ENCODE peak calls at places on chromosomes 1 and 21, in ten cellular contexts. One of them, this sample, is unnamed. For H3K27me3, the result is how much of the 10 kb centered on the place peaks cover.

GRCh38 chr1:64471218-64471719 is 1.3 kb downstream of the CACHD1 start:
- DNase-seq in K562: no peak
- DNase-seq in neural progenitor cell: peak
- DNase-seq in hepatocyte: peak
- DNase-seq in GM23338: peak
- DNase-seq in lung: peak
- DNase-seq in ovary: peak
- DNase-seq in HCT116: no peak
- DNase-seq in stomach: peak
- DNase-seq in colonic mucosa: peak
- DNase-seq in this sample: peak

GRCh38 chr1:83704350-83704749 is 294.6 kb downstream of the TTLL7 start:
- DNase-seq in K562: no peak
- DNase-seq in neural progenitor cell: peak
- DNase-seq in hepatocyte: no peak
- DNase-seq in GM23338: peak
- DNase-seq in lung: no peak
- DNase-seq in ovary: no peak
- DNase-seq in HCT116: no peak
- DNase-seq in stomach: no peak
- DNase-seq in colonic mucosa: no peak
- DNase-seq in this sample: no peak

GRCh38 chr1:6287431-6287886 is 26.6 kb upstream of the GPR153 start:
- DNase-seq in K562: no peak
- DNase-seq in neural progenitor cell: no peak
- DNase-seq in hepatocyte: peak
- DNase-seq in GM23338: no peak
- DNase-seq in lung: peak
- DNase-seq in ovary: peak
- DNase-seq in HCT116: no peak
- DNase-seq in stomach: no peak
- DNase-seq in colonic mucosa: no peak
- DNase-seq in this sample: peak

GRCh38 chr1:27618341-27619067 is 14.6 kb upstream of the AHDC1 start:
- DNase-seq in K562: no peak
- DNase-seq in neural progenitor cell: no peak
- DNase-seq in hepatocyte: no peak
- DNase-seq in GM23338: no peak
- DNase-seq in lung: no peak
- DNase-seq in ovary: no peak
- DNase-seq in HCT116: no peak
- DNase-seq in stomach: no peak
- DNase-seq in colonic mucosa: no peak
- DNase-seq in this sample: no peak

GRCh38 chr1:108780937-108781574 is 34.6 kb downstream of the STXBP3 start:
- DNase-seq in K562: peak
- DNase-seq in neural progenitor cell: no peak
- DNase-seq in hepatocyte: no peak
- DNase-seq in GM23338: peak
- DNase-seq in lung: no peak
- DNase-seq in ovary: no peak
- DNase-seq in HCT116: no peak
- DNase-seq in stomach: no peak
- DNase-seq in colonic mucosa: no peak
- DNase-seq in this sample: no peak

GRCh38 chr21:45017376-45017960 is 56.9 kb upstream of the ADARB1 start:
- DNase-seq in K562: no peak
- DNase-seq in neural progenitor cell: no peak
- DNase-seq in hepatocyte: no peak
- DNase-seq in GM23338: no peak
- DNase-seq in lung: no peak
- DNase-seq in ovary: no peak
- DNase-seq in HCT116: no peak
- DNase-seq in stomach: no peak
- DNase-seq in colonic mucosa: no peak
- DNase-seq in this sample: no peak

GRCh38 chr1:64654519-64655341 is 90.1 kb upstream of the RAVER2 start:
- DNase-seq in K562: no peak
- DNase-seq in neural progenitor cell: no peak
- DNase-seq in hepatocyte: no peak
- DNase-seq in GM23338: no peak
- DNase-seq in lung: no peak
- DNase-seq in ovary: no peak
- DNase-seq in HCT116: no peak
- DNase-seq in stomach: no peak
- DNase-seq in colonic mucosa: no peak
- DNase-seq in this sample: no peak

GRCh38 chr1:207897188-207897587 is 13.7 kb downstream of the CD34 start:
- DNase-seq in K562: no peak
- DNase-seq in neural progenitor cell: peak
- DNase-seq in hepatocyte: no peak
- DNase-seq in GM23338: peak
- DNase-seq in lung: no peak
- DNase-seq in ovary: no peak
- DNase-seq in HCT116: no peak
- DNase-seq in stomach: no peak
- DNase-seq in colonic mucosa: no peak
- DNase-seq in this sample: no peak

GRCh38 chr1:234309598-234310459 is 63.4 kb upstream of the COA6 start:
- DNase-seq in K562: peak
- DNase-seq in neural progenitor cell: peak
- DNase-seq in hepatocyte: peak
- DNase-seq in GM23338: peak
- DNase-seq in lung: peak
- DNase-seq in ovary: no peak
- DNase-seq in HCT116: peak
- DNase-seq in stomach: peak
- DNase-seq in colonic mucosa: peak
- DNase-seq in this sample: peak

GRCh38 chr1:31415658-31416057 is 2.6 kb downstream of the SERINC2 start:
- DNase-seq in K562: no peak
- DNase-seq in neural progenitor cell: no peak
- DNase-seq in hepatocyte: no peak
- DNase-seq in GM23338: no peak
- DNase-seq in lung: no peak
- DNase-seq in ovary: no peak
- DNase-seq in HCT116: no peak
- DNase-seq in stomach: no peak
- DNase-seq in colonic mucosa: no peak
- DNase-seq in this sample: no peak

GRCh38 chr1:15022069-15022468 is 131.5 kb upstream of the TMEM51 start:
- DNase-seq in K562: no peak
- DNase-seq in neural progenitor cell: no peak
- DNase-seq in hepatocyte: no peak
- DNase-seq in GM23338: no peak
- DNase-seq in lung: no peak
- DNase-seq in ovary: no peak
- DNase-seq in HCT116: no peak
- DNase-seq in stomach: no peak
- DNase-seq in colonic mucosa: peak
- DNase-seq in this sample: no peak
- H3K27me3 ChIP-seq in K562: under half
- H3K27me3 ChIP-seq in neural progenitor cell: under half
- H3K27me3 ChIP-seq in hepatocyte: under half
- H3K27me3 ChIP-seq in GM23338: under half
- H3K27me3 ChIP-seq in lung: under half
- H3K27me3 ChIP-seq in ovary: under half
- H3K27me3 ChIP-seq in HCT116: under half
- H3K27me3 ChIP-seq in stomach: under half
- H3K27me3 ChIP-seq in colonic mucosa: under half
- H3K27me3 ChIP-seq in this sample: under half

DNA sequence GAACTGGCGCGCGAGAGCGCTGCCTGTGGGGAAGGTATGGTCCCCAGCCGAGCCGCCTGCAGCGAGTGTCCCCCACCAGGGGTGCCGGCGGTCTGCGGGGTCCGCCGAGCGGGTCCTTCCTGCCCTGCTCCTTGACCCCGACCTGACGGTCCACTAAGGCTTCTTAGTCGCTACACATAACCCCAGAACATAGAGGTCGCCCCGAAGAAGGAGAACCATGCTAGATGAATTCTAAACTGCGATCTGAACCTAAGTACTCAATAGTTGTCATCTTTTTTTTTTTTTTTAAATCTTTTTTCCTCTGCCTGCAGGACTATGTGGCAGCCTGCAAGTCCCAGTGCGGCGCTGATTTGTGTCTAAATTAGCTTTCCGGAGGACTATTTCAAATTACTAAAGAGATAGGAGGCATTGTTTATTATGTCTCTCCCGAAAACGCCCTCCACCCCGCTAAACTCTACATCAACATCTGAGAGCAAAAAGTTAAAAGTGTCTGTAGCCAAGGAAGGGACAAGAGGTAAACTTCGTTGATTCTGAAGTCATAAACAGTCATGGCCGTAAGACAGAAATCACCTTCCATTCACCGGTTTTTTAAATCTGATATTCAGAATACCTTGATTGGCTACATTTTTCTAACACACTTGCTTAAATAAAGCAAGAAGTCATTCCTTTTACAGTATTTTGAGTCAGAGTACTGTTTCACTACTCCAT is 476 bp downstream of the AXDND1 start:
- DNase-seq in K562: no peak
- DNase-seq in neural progenitor cell: peak
- DNase-seq in hepatocyte: peak
- DNase-seq in GM23338: peak
- DNase-seq in lung: no peak
- DNase-seq in ovary: no peak
- DNase-seq in HCT116: no peak
- DNase-seq in stomach: no peak
- DNase-seq in colonic mucosa: no peak
- DNase-seq in this sample: no peak
- TF ChIP-seq CTCF in K562: peak
- TF ChIP-seq CTCF in neural progenitor cell: no peak
- TF ChIP-seq CTCF in hepatocyte: no peak
- TF ChIP-seq CTCF in GM23338: no peak
- TF ChIP-seq CTCF in lung: no peak
- TF ChIP-seq CTCF in ovary: no peak
- TF ChIP-seq CTCF in HCT116: no peak
- TF ChIP-seq CTCF in stomach: no peak
- TF ChIP-seq CTCF in colonic mucosa: no peak
- TF ChIP-seq CTCF in this sample: no peak

DNA sequence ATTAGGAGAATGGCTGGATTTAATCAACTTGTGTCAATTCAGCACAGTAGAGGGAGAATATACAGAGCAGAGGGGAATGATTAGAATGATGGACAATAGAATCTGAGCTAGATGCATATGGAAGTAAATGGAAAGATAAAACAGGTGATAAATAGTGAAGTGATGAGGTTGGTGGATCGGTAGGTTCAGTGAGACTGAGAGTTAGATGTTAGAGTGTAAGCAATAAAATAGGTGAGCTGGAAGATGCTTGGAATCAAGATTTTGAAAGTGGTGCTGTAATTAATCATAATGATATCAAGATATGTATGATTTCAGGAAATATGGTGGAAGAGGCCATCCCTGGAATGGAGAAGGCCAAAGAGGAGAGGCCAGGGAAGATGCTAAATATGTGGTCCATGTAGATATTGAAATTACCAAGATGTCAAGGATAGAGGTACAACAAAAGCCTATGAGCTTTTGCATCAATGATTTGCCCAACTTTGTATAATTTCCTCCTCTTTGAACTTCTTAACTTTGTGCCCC is 9.2 kb downstream of the PTGS2 start:
- DNase-seq in K562: no peak
- DNase-seq in neural progenitor cell: no peak
- DNase-seq in hepatocyte: no peak
- DNase-seq in GM23338: no peak
- DNase-seq in lung: no peak
- DNase-seq in ovary: no peak
- DNase-seq in HCT116: no peak
- DNase-seq in stomach: no peak
- DNase-seq in colonic mucosa: no peak
- DNase-seq in this sample: no peak
- H3K27ac ChIP-seq in K562: no peak
- H3K27ac ChIP-seq in neural progenitor cell: no peak
- H3K27ac ChIP-seq in hepatocyte: no peak
- H3K27ac ChIP-seq in GM23338: no peak
- H3K27ac ChIP-seq in lung: no peak
- H3K27ac ChIP-seq in ovary: no peak
- H3K27ac ChIP-seq in HCT116: no peak
- H3K27ac ChIP-seq in stomach: no peak
- H3K27ac ChIP-seq in colonic mucosa: no peak
- H3K27ac ChIP-seq in this sample: no peak

GRCh38 chr1:226804907-226805759 is 65.3 kb upstream of the PSEN2 start:
- DNase-seq in K562: peak
- DNase-seq in neural progenitor cell: no peak
- DNase-seq in hepatocyte: no peak
- DNase-seq in GM23338: no peak
- DNase-seq in lung: no peak
- DNase-seq in ovary: no peak
- DNase-seq in HCT116: no peak
- DNase-seq in stomach: no peak
- DNase-seq in colonic mucosa: no peak
- DNase-seq in this sample: no peak

GRCh38 chr1:226797151-226797550 is 58.1 kb upstream of the ITPKB start:
- DNase-seq in K562: no peak
- DNase-seq in neural progenitor cell: no peak
- DNase-seq in hepatocyte: no peak
- DNase-seq in GM23338: no peak
- DNase-seq in lung: no peak
- DNase-seq in ovary: no peak
- DNase-seq in HCT116: no peak
- DNase-seq in stomach: no peak
- DNase-seq in colonic mucosa: no peak
- DNase-seq in this sample: no peak

GRCh38 chr1:226798427-226799411 is 59.6 kb upstream of the ITPKB start:
- DNase-seq in K562: peak
- DNase-seq in neural progenitor cell: no peak
- DNase-seq in hepatocyte: no peak
- DNase-seq in GM23338: no peak
- DNase-seq in lung: no peak
- DNase-seq in ovary: no peak
- DNase-seq in HCT116: no peak
- DNase-seq in stomach: peak
- DNase-seq in colonic mucosa: no peak
- DNase-seq in this sample: no peak

GRCh38 chr1:226799634-226800281 is 60.7 kb upstream of the ITPKB start:
- DNase-seq in K562: no peak
- DNase-seq in neural progenitor cell: no peak
- DNase-seq in hepatocyte: peak
- DNase-seq in GM23338: no peak
- DNase-seq in lung: no peak
- DNase-seq in ovary: no peak
- DNase-seq in HCT116: no peak
- DNase-seq in stomach: no peak
- DNase-seq in colonic mucosa: no peak
- DNase-seq in this sample: no peak

DNA sequence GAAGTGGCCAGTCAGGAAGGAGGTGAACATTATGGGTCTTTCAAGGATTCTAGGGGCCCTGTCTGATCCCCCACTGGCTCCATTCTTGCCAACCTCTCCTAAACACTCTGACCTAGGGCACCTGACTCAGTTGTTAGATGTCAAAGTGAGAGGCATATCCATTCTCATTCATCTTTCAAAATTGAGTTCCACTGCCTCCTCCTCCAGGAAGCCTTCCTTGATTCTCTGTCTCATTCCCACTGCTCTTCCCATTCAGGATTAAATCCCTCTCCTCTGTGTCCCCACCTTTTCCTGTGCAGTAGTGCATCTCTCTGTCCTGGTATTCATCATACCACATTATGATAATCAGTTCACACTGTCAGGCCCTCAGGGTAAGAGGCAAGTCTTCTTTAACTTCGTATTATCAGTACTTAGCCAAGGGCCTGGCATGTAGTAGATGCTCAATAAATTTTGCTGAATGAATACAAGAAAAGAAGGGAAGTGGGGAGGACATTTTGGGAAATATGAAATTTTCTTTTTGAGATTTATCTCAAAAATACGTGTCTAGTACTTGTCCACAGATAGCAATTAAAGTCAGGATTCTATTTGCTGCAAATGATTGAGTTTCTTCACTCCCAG is 61.8 kb upstream of the ITPKB start:
- DNase-seq in K562: no peak
- DNase-seq in neural progenitor cell: no peak
- DNase-seq in hepatocyte: no peak
- DNase-seq in GM23338: no peak
- DNase-seq in lung: no peak
- DNase-seq in ovary: no peak
- DNase-seq in HCT116: no peak
- DNase-seq in stomach: no peak
- DNase-seq in colonic mucosa: no peak
- DNase-seq in this sample: no peak
- H3K27me3 ChIP-seq in K562: under half
- H3K27me3 ChIP-seq in neural progenitor cell: under half
- H3K27me3 ChIP-seq in hepatocyte: under half
- H3K27me3 ChIP-seq in GM23338: under half
- H3K27me3 ChIP-seq in lung: under half
- H3K27me3 ChIP-seq in ovary: under half
- H3K27me3 ChIP-seq in HCT116: under half
- H3K27me3 ChIP-seq in stomach: under half
- H3K27me3 ChIP-seq in colonic mucosa: under half
- H3K27me3 ChIP-seq in this sample: under half